ENCODE peak calls at places on chromosomes 5 and 9, in five cellular contexts. One of them, this sample, is unnamed.

GRCh38 chr9:21434202-21435014 is 5.8 kb upstream of the IFNA1 start:
- DNase-seq in DMS 273 treated with DMSO at 0.1 percent for 48 hours: peak
- DNase-seq in iris pigment epithelial cell: peak
- DNase-seq in dorsolateral prefrontal cortex: peak
- DNase-seq in HCT116: peak
- DNase-seq in this sample: peak

GRCh38 chr9:89888233-89888632 is 283.4 kb downstream of the GADD45G start:
- DNase-seq in DMS 273 treated with DMSO at 0.1 percent for 48 hours: no peak
- DNase-seq in iris pigment epithelial cell: no peak
- DNase-seq in dorsolateral prefrontal cortex: no peak
- DNase-seq in HCT116: no peak
- DNase-seq in this sample: no peak

GRCh38 chr5:172901788-172902496 is 57.3 kb upstream of the RPL26L1 start:
- DNase-seq in DMS 273 treated with DMSO at 0.1 percent for 48 hours: no peak
- DNase-seq in iris pigment epithelial cell: peak
- DNase-seq in dorsolateral prefrontal cortex: no peak
- DNase-seq in HCT116: no peak
- DNase-seq in this sample: peak

GRCh38 chr5:154523704-154524103 is 45.7 kb upstream of the HAND1 start:
- DNase-seq in DMS 273 treated with DMSO at 0.1 percent for 48 hours: no peak
- DNase-seq in iris pigment epithelial cell: no peak
- DNase-seq in dorsolateral prefrontal cortex: no peak
- DNase-seq in HCT116: no peak
- DNase-seq in this sample: no peak

GRCh38 chr9:79193506-79194223 is 378.1 kb upstream of the TLE4 start:
- DNase-seq in DMS 273 treated with DMSO at 0.1 percent for 48 hours: no peak
- DNase-seq in iris pigment epithelial cell: no peak
- DNase-seq in dorsolateral prefrontal cortex: no peak
- DNase-seq in HCT116: no peak
- DNase-seq in this sample: no peak

GRCh38 chr5:135707302-135707701 is 127.2 kb upstream of the SLC25A48 start:
- DNase-seq in DMS 273 treated with DMSO at 0.1 percent for 48 hours: no peak
- DNase-seq in iris pigment epithelial cell: no peak
- DNase-seq in dorsolateral prefrontal cortex: no peak
- DNase-seq in HCT116: no peak
- DNase-seq in this sample: no peak

GRCh38 chr5:169914766-169915165 is 65.5 kb downstream of the INSYN2B start:
- DNase-seq in DMS 273 treated with DMSO at 0.1 percent for 48 hours: no peak
- DNase-seq in iris pigment epithelial cell: peak
- DNase-seq in dorsolateral prefrontal cortex: peak
- DNase-seq in HCT116: no peak
- DNase-seq in this sample: no peak

GRCh38 chr9:20684865-20685696 is 1.0 kb downstream of the FOCAD start:
- DNase-seq in DMS 273 treated with DMSO at 0.1 percent for 48 hours: no peak
- DNase-seq in iris pigment epithelial cell: peak
- DNase-seq in dorsolateral prefrontal cortex: no peak
- DNase-seq in HCT116: no peak
- DNase-seq in this sample: no peak

GRCh38 chr5:1300581-1301083 is 5.8 kb upstream of the TERT start:
- DNase-seq in DMS 273 treated with DMSO at 0.1 percent for 48 hours: no peak
- DNase-seq in iris pigment epithelial cell: no peak
- DNase-seq in dorsolateral prefrontal cortex: peak
- DNase-seq in HCT116: no peak
- DNase-seq in this sample: no peak

GRCh38 chr5:169290895-169291294 is 10.0 kb downstream of the SLIT3 start:
- DNase-seq in DMS 273 treated with DMSO at 0.1 percent for 48 hours: no peak
- DNase-seq in iris pigment epithelial cell: no peak
- DNase-seq in dorsolateral prefrontal cortex: no peak
- DNase-seq in HCT116: no peak
- DNase-seq in this sample: no peak

GRCh38 chr5:131928957-131929356 is 16.5 kb downstream of the MEIKIN start:
- DNase-seq in DMS 273 treated with DMSO at 0.1 percent for 48 hours: no peak
- DNase-seq in iris pigment epithelial cell: no peak
- DNase-seq in dorsolateral prefrontal cortex: no peak
- DNase-seq in HCT116: no peak
- DNase-seq in this sample: no peak

GRCh38 chr5:146213210-146213838 is 9.9 kb downstream of the RBM27 start:
- DNase-seq in DMS 273 treated with DMSO at 0.1 percent for 48 hours: peak
- DNase-seq in iris pigment epithelial cell: peak
- DNase-seq in dorsolateral prefrontal cortex: no peak
- DNase-seq in HCT116: no peak
- DNase-seq in this sample: no peak

GRCh38 chr5:74493426-74493825 is 147.1 kb downstream of the ENC1 start:
- DNase-seq in DMS 273 treated with DMSO at 0.1 percent for 48 hours: no peak
- DNase-seq in iris pigment epithelial cell: no peak
- DNase-seq in dorsolateral prefrontal cortex: no peak
- DNase-seq in HCT116: no peak
- DNase-seq in this sample: no peak

GRCh38 chr5:155091063-155091648 is 77.6 kb downstream of the KIF4B start:
- DNase-seq in DMS 273 treated with DMSO at 0.1 percent for 48 hours: no peak
- DNase-seq in iris pigment epithelial cell: peak
- DNase-seq in dorsolateral prefrontal cortex: no peak
- DNase-seq in HCT116: no peak
- DNase-seq in this sample: no peak

GRCh38 chr5:170439944-170440269 is 50.7 kb upstream of the KCNMB1 start:
- DNase-seq in DMS 273 treated with DMSO at 0.1 percent for 48 hours: no peak
- DNase-seq in iris pigment epithelial cell: no peak
- DNase-seq in dorsolateral prefrontal cortex: no peak
- DNase-seq in HCT116: no peak
- DNase-seq in this sample: no peak

GRCh38 chr9:109506097-109506712 is 8.1 kb upstream of the PTPN3 start:
- DNase-seq in DMS 273 treated with DMSO at 0.1 percent for 48 hours: no peak
- DNase-seq in iris pigment epithelial cell: no peak
- DNase-seq in dorsolateral prefrontal cortex: no peak
- DNase-seq in HCT116: no peak
- DNase-seq in this sample: no peak

GRCh38 chr9:69331444-69331843 is 6.4 kb downstream of the ENTREP1 start:
- DNase-seq in DMS 273 treated with DMSO at 0.1 percent for 48 hours: no peak
- DNase-seq in iris pigment epithelial cell: no peak
- DNase-seq in dorsolateral prefrontal cortex: no peak
- DNase-seq in HCT116: no peak
- DNase-seq in this sample: no peak

GRCh38 chr9:70609542-70610286 is 195.3 kb upstream of the KLF9 start:
- DNase-seq in DMS 273 treated with DMSO at 0.1 percent for 48 hours: no peak
- DNase-seq in iris pigment epithelial cell: peak
- DNase-seq in dorsolateral prefrontal cortex: no peak
- DNase-seq in HCT116: no peak
- DNase-seq in this sample: no peak

GRCh38 chr5:154783774-154784460 is 28.7 kb downstream of the LARP1 start:
- DNase-seq in DMS 273 treated with DMSO at 0.1 percent for 48 hours: no peak
- DNase-seq in iris pigment epithelial cell: peak
- DNase-seq in dorsolateral prefrontal cortex: no peak
- DNase-seq in HCT116: no peak
- DNase-seq in this sample: no peak

GRCh38 chr5:43631182-43631910 is 28.4 kb downstream of the NNT start:
- DNase-seq in DMS 273 treated with DMSO at 0.1 percent for 48 hours: peak
- DNase-seq in iris pigment epithelial cell: peak
- DNase-seq in dorsolateral prefrontal cortex: no peak
- DNase-seq in HCT116: peak
- DNase-seq in this sample: peak

GRCh38 chr5:139698461-139699146 is 50.5 kb downstream of the CXXC5 start:
- DNase-seq in DMS 273 treated with DMSO at 0.1 percent for 48 hours: peak
- DNase-seq in iris pigment epithelial cell: peak
- DNase-seq in dorsolateral prefrontal cortex: peak
- DNase-seq in HCT116: no peak
- DNase-seq in this sample: no peak

GRCh38 chr5:173618927-173619519 is 2.6 kb upstream of the BOD1 start:
- DNase-seq in DMS 273 treated with DMSO at 0.1 percent for 48 hours: no peak
- DNase-seq in iris pigment epithelial cell: peak
- DNase-seq in dorsolateral prefrontal cortex: no peak
- DNase-seq in HCT116: peak
- DNase-seq in this sample: peak

GRCh38 chr5:104706570-104706969 is 1144.0 kb upstream of the NUDT12 start:
- DNase-seq in DMS 273 treated with DMSO at 0.1 percent for 48 hours: no peak
- DNase-seq in iris pigment epithelial cell: no peak
- DNase-seq in dorsolateral prefrontal cortex: no peak
- DNase-seq in HCT116: no peak
- DNase-seq in this sample: no peak

GRCh38 chr5:169160405-169160901 is 140.5 kb downstream of the SLIT3 start:
- DNase-seq in DMS 273 treated with DMSO at 0.1 percent for 48 hours: no peak
- DNase-seq in iris pigment epithelial cell: no peak
- DNase-seq in dorsolateral prefrontal cortex: no peak
- DNase-seq in HCT116: no peak
- DNase-seq in this sample: peak

GRCh38 chr5:92927291-92927778 is 653.7 kb downstream of the NR2F1-AS1 start:
- DNase-seq in DMS 273 treated with DMSO at 0.1 percent for 48 hours: no peak
- DNase-seq in iris pigment epithelial cell: no peak
- DNase-seq in dorsolateral prefrontal cortex: peak
- DNase-seq in HCT116: peak
- DNase-seq in this sample: no peak

This sample was measured in HTR-8/SVneo.